ENCODE peak calls at places on chromosomes 16 and 17, in six cellular contexts. D is PC-3, N is RWPE1, Y is pancreas, U is SJCRH30, R is coronary artery. P is an unnamed sample.

GRCh38 chr16:67897231-67897630 is 4.2 kb downstream of the PSKH1 start:
- DNase-seq in D (no peak), N (no peak), Y (no peak), U (no peak), R (peak), P (no peak)

GRCh38 chr16:66522816-66523590 is 26.9 kb downstream of the TK2 start:
- DNase-seq in D (no peak), N (no peak), Y (no peak), U (no peak), R (no peak), P (no peak)

GRCh38 chr17:44187131-44187899 is 543 bp downstream of the TMUB2 start:
- DNase-seq in D (no peak), N (peak), Y (no peak), U (no peak), R (no peak), P (peak)

GRCh38 chr17:62898239-62898864 is 67.7 kb upstream of the TANC2 start:
- DNase-seq in D (no peak), N (no peak), Y (no peak), U (peak), R (no peak), P (no peak)

GRCh38 chr16:56807011-56807675 is 57.9 kb upstream of the SLC12A3 start:
- DNase-seq in D (peak), N (no peak), Y (no peak), U (no peak), R (no peak), P (no peak)

GRCh38 chr17:60327122-60327869 is 64.6 kb downstream of the USP32 start:
- DNase-seq in D (no peak), N (no peak), Y (no peak), U (no peak), R (no peak), P (no peak)

GRCh38 chr17:7042507-7043194 is 1.2 kb downstream of the SLC16A11 start:
- DNase-seq in D (no peak), N (no peak), Y (no peak), U (no peak), R (no peak), P (no peak)

GRCh38 chr17:82923366-82924113 is 83.7 kb upstream of the ZNF750 start:
- DNase-seq in D (no peak), N (no peak), Y (peak), U (peak), R (no peak), P (no peak)

GRCh38 chr17:59335685-59336084 is 4.2 kb downstream of the YPEL2 start:
- DNase-seq in D (no peak), N (no peak), Y (no peak), U (no peak), R (no peak), P (no peak)

GRCh38 chr16:26673011-26673410 is 393.7 kb upstream of the C16orf82 start:
- DNase-seq in D (no peak), N (no peak), Y (no peak), U (no peak), R (no peak), P (no peak)

GRCh38 chr17:76781056-76781982 is 43.4 kb downstream of the MFSD11 start:
- DNase-seq in D (no peak), N (no peak), Y (no peak), U (peak), R (no peak), P (no peak)

GRCh38 chr17:9475259-9475658 is 100.4 kb downstream of the STX8 start:
- DNase-seq in D (no peak), N (no peak), Y (no peak), U (no peak), R (no peak), P (no peak)

GRCh38 chr16:55272787-55273186 is 51.2 kb upstream of the IRX6 start:
- DNase-seq in D (no peak), N (no peak), Y (no peak), U (no peak), R (no peak), P (no peak)

GRCh38 chr16:55273959-55274358 is 50.0 kb upstream of the IRX6 start:
- DNase-seq in D (no peak), N (no peak), Y (no peak), U (no peak), R (no peak), P (no peak)

GRCh38 chr16:55274391-55274790 is 49.6 kb upstream of the IRX6 start:
- DNase-seq in D (no peak), N (no peak), Y (no peak), U (no peak), R (no peak), P (no peak)

GRCh38 chr16:55271945-55272513 is 52.0 kb upstream of the IRX6 start:
- DNase-seq in D (no peak), N (no peak), Y (no peak), U (no peak), R (no peak), P (no peak)

GRCh38 chr16:55273356-55273755 is 50.6 kb upstream of the IRX6 start:
- DNase-seq in D (no peak), N (no peak), Y (no peak), U (no peak), R (no peak), P (no peak)
- H3K27ac ChIP-seq in D (no peak), N (no peak), Y (no peak), U (no peak), R (no peak), P (no peak)

GRCh38 chr16:87464691-87465300 is 28.0 kb downstream of the ZCCHC14 start:
- DNase-seq in D (peak), N (peak), Y (peak), U (peak), R (peak), P (peak)
- H3K27ac ChIP-seq in D (peak), N (peak), Y (peak), U (peak), R (peak), P (peak)

GRCh38 chr16:70650216-70650615 is 3.9 kb downstream of the IL34 start:
- DNase-seq in D (no peak), N (no peak), Y (no peak), U (no peak), R (no peak), P (no peak)
- H3K27ac ChIP-seq in D (no peak), N (no peak), Y (no peak), U (no peak), R (no peak), P (no peak)

DNA sequence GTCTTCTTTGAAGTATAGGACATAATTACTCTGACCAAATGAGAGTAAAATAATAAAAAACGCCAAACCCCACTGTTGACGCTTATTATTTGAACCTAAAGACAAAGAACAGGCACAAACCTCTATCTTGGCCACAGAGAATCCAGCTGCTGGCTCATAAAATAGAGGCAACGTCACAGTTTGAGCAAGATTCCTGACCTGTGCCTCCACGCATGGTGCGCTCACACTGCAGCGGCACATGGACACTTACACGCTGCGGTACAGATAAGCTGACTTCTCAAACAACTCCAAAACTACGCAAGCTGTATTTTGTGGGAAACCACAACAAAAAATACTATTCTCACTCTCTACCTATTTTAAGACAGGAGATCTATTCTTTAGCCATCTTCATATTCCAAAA is 38.8 kb upstream of the TRAP1 start:
- DNase-seq in D (no peak), N (no peak), Y (no peak), U (no peak), R (no peak), P (no peak)
- H3K27ac ChIP-seq in D (no peak), N (no peak), Y (no peak), U (no peak), R (no peak), P (no peak)

P was measured in adrenal gland.